ENCODE peak calls at places on chromosome 9, in four cellular contexts. One of them, this sample, is unnamed.

GRCh38 chr9:110189001-110189400 is 19.0 kb downstream of the C9orf152 start:
- DNase-seq in NCI-H774: peak; percentile 71
- DNase-seq in renal cortical epithelial cell: peak; percentile 61
- DNase-seq in stimulated activated CD4-positive, alpha-beta T cell treated with anti-CD3 and anti-CD28 coated beads, Interleukin-1b, Interleukin-23, amount 100 ng/mL, for 4 hours: no peak
- DNase-seq in this sample: no peak

GRCh38 chr9:35395076-35395675 is 94.7 kb upstream of the RUSC2 start:
- DNase-seq in stimulated activated CD4-positive, alpha-beta T cell treated with anti-CD3 and anti-CD28 coated beads, Interleukin-1b, Interleukin-23, amount 100 ng/mL, for 4 hours: no peak
- DNase-seq in NCI-H774: no peak
- DNase-seq in renal cortical epithelial cell: no peak
- DNase-seq in this sample: no peak

GRCh38 chr9:35842795-35843194 is 13.8 kb downstream of the TMEM8B start:
- DNase-seq in stimulated activated CD4-positive, alpha-beta T cell treated with anti-CD3 and anti-CD28 coated beads, Interleukin-1b, Interleukin-23, amount 100 ng/mL, for 4 hours: no peak
- DNase-seq in NCI-H774: no peak
- DNase-seq in renal cortical epithelial cell: no peak
- DNase-seq in this sample: no peak

GRCh38 chr9:116605904-116606341 is 81.2 kb upstream of the TRIM32 start:
- DNase-seq in NCI-H774: no peak
- DNase-seq in stimulated activated CD4-positive, alpha-beta T cell treated with anti-CD3 and anti-CD28 coated beads, Interleukin-1b, Interleukin-23, amount 100 ng/mL, for 4 hours: no peak
- DNase-seq in renal cortical epithelial cell: no peak
- DNase-seq in this sample: no peak

GRCh38 chr9:121172726-121173487 is 28.8 kb downstream of the RAB14 start:
- DNase-seq in renal cortical epithelial cell: no peak
- DNase-seq in stimulated activated CD4-positive, alpha-beta T cell treated with anti-CD3 and anti-CD28 coated beads, Interleukin-1b, Interleukin-23, amount 100 ng/mL, for 4 hours: no peak
- DNase-seq in NCI-H774: no peak
- DNase-seq in this sample: no peak

GRCh38 chr9:101465330-101465915 is 29.8 kb upstream of the ALDOB start:
- DNase-seq in renal cortical epithelial cell: peak; percentile 80
- DNase-seq in NCI-H774: no peak
- DNase-seq in stimulated activated CD4-positive, alpha-beta T cell treated with anti-CD3 and anti-CD28 coated beads, Interleukin-1b, Interleukin-23, amount 100 ng/mL, for 4 hours: no peak
- DNase-seq in this sample: peak; percentile 61

GRCh38 chr9:72769546-72769945 is 183.3 kb downstream of the ALDH1A1 start:
- DNase-seq in stimulated activated CD4-positive, alpha-beta T cell treated with anti-CD3 and anti-CD28 coated beads, Interleukin-1b, Interleukin-23, amount 100 ng/mL, for 4 hours: no peak
- DNase-seq in NCI-H774: no peak
- DNase-seq in renal cortical epithelial cell: no peak
- DNase-seq in this sample: no peak

GRCh38 chr9:129584136-129584535 is 36.8 kb downstream of the C9orf50 start:
- DNase-seq in NCI-H774: peak; percentile 46
- DNase-seq in renal cortical epithelial cell: peak; percentile 75
- DNase-seq in stimulated activated CD4-positive, alpha-beta T cell treated with anti-CD3 and anti-CD28 coated beads, Interleukin-1b, Interleukin-23, amount 100 ng/mL, for 4 hours: peak; percentile 41
- DNase-seq in this sample: peak; percentile 61

GRCh38 chr9:132637801-132638200 is 32.0 kb downstream of the DDX31 start:
- DNase-seq in NCI-H774: no peak
- DNase-seq in renal cortical epithelial cell: no peak
- DNase-seq in stimulated activated CD4-positive, alpha-beta T cell treated with anti-CD3 and anti-CD28 coated beads, Interleukin-1b, Interleukin-23, amount 100 ng/mL, for 4 hours: no peak
- DNase-seq in this sample: no peak

GRCh38 chr9:29966247-29966646 is 2393.0 kb upstream of the C9orf72 start:
- DNase-seq in renal cortical epithelial cell: peak; percentile 14
- DNase-seq in NCI-H774: no peak
- DNase-seq in stimulated activated CD4-positive, alpha-beta T cell treated with anti-CD3 and anti-CD28 coated beads, Interleukin-1b, Interleukin-23, amount 100 ng/mL, for 4 hours: no peak
- DNase-seq in this sample: peak; percentile 39

GRCh38 chr9:133369923-133370322 is 5.9 kb downstream of the SURF4 start:
- DNase-seq in stimulated activated CD4-positive, alpha-beta T cell treated with anti-CD3 and anti-CD28 coated beads, Interleukin-1b, Interleukin-23, amount 100 ng/mL, for 4 hours: no peak
- DNase-seq in renal cortical epithelial cell: no peak
- DNase-seq in NCI-H774: no peak
- DNase-seq in this sample: no peak

GRCh38 chr9:96015876-96016686 is 140.6 kb downstream of the ERCC6L2 start:
- DNase-seq in stimulated activated CD4-positive, alpha-beta T cell treated with anti-CD3 and anti-CD28 coated beads, Interleukin-1b, Interleukin-23, amount 100 ng/mL, for 4 hours: no peak
- DNase-seq in renal cortical epithelial cell: peak; percentile 76
- DNase-seq in NCI-H774: no peak
- DNase-seq in this sample: no peak

GRCh38 chr9:31144614-31145013 is 1239.8 kb upstream of the ACO1 start:
- DNase-seq in stimulated activated CD4-positive, alpha-beta T cell treated with anti-CD3 and anti-CD28 coated beads, Interleukin-1b, Interleukin-23, amount 100 ng/mL, for 4 hours: no peak
- DNase-seq in NCI-H774: no peak
- DNase-seq in renal cortical epithelial cell: no peak
- DNase-seq in this sample: no peak

GRCh38 chr9:129221979-129222635 is 44.0 kb upstream of the IER5L start:
- DNase-seq in NCI-H774: no peak
- DNase-seq in stimulated activated CD4-positive, alpha-beta T cell treated with anti-CD3 and anti-CD28 coated beads, Interleukin-1b, Interleukin-23, amount 100 ng/mL, for 4 hours: no peak
- DNase-seq in renal cortical epithelial cell: no peak
- DNase-seq in this sample: no peak

GRCh38 chr9:36319806-36320205 is 61.6 kb upstream of the GNE start:
- DNase-seq in renal cortical epithelial cell: peak; percentile 96
- DNase-seq in stimulated activated CD4-positive, alpha-beta T cell treated with anti-CD3 and anti-CD28 coated beads, Interleukin-1b, Interleukin-23, amount 100 ng/mL, for 4 hours: no peak
- DNase-seq in NCI-H774: no peak
- DNase-seq in this sample: peak; percentile 75

GRCh38 chr9:123511326-123511974 is 155.5 kb downstream of the CRB2 start:
- DNase-seq in renal cortical epithelial cell: no peak
- DNase-seq in NCI-H774: no peak
- DNase-seq in stimulated activated CD4-positive, alpha-beta T cell treated with anti-CD3 and anti-CD28 coated beads, Interleukin-1b, Interleukin-23, amount 100 ng/mL, for 4 hours: no peak
- DNase-seq in this sample: no peak

GRCh38 chr9:127949827-127950512 is 12.3 kb upstream of the DPM2 start:
- DNase-seq in renal cortical epithelial cell: no peak
- DNase-seq in stimulated activated CD4-positive, alpha-beta T cell treated with anti-CD3 and anti-CD28 coated beads, Interleukin-1b, Interleukin-23, amount 100 ng/mL, for 4 hours: no peak
- DNase-seq in NCI-H774: no peak
- DNase-seq in this sample: no peak

GRCh38 chr9:134456740-134457315 is 130.6 kb downstream of the RXRA start:
- DNase-seq in stimulated activated CD4-positive, alpha-beta T cell treated with anti-CD3 and anti-CD28 coated beads, Interleukin-1b, Interleukin-23, amount 100 ng/mL, for 4 hours: no peak
- DNase-seq in renal cortical epithelial cell: no peak
- DNase-seq in NCI-H774: no peak
- DNase-seq in this sample: no peak

GRCh38 chr9:70478963-70479641 is 64.6 kb upstream of the KLF9 start:
- DNase-seq in NCI-H774: no peak
- DNase-seq in renal cortical epithelial cell: peak; percentile 86
- DNase-seq in stimulated activated CD4-positive, alpha-beta T cell treated with anti-CD3 and anti-CD28 coated beads, Interleukin-1b, Interleukin-23, amount 100 ng/mL, for 4 hours: no peak
- DNase-seq in this sample: no peak

GRCh38 chr9:30609713-30610112 is 1774.7 kb upstream of the ACO1 start:
- DNase-seq in stimulated activated CD4-positive, alpha-beta T cell treated with anti-CD3 and anti-CD28 coated beads, Interleukin-1b, Interleukin-23, amount 100 ng/mL, for 4 hours: no peak
- DNase-seq in renal cortical epithelial cell: no peak
- DNase-seq in NCI-H774: no peak
- DNase-seq in this sample: no peak

GRCh38 chr9:130872912-130873503 is 23.6 kb downstream of the QRFP start:
- DNase-seq in NCI-H774: no peak
- DNase-seq in renal cortical epithelial cell: no peak
- DNase-seq in stimulated activated CD4-positive, alpha-beta T cell treated with anti-CD3 and anti-CD28 coated beads, Interleukin-1b, Interleukin-23, amount 100 ng/mL, for 4 hours: no peak
- DNase-seq in this sample: no peak

This sample was measured in Caki2.